ENCODE peak calls at places on chromosomes 5 and 9, in nine cellular contexts. Q is foreskin melanocyte; N is right atrium auricular region; P is posterior cingulate gyrus; L is tibial artery; W is stimulated activated naive CD8-positive, alpha-beta T cell treated with anti-CD3 and anti-CD28 coated beads, Interleukin-15, amount 100 ng/mL, for 72 hours; J is NCI-H1092 treated with DMSO at 0.1 percent for 48 hours; U is activated CD4-positive, alpha-beta T cell treated with anti-CD3 and anti-CD28 coated beads for 24 hours; O is C1 segment of cervical spinal cord. R is an unnamed sample.

GRCh38 chr5:36374275-36374862 is 72.7 kb upstream of the RANBP3L start:
- DNase-seq in Q (peak; percentile 5), N (no peak), P (no peak), L (peak; percentile 73), W (no peak), J (no peak), U (no peak), O (peak; percentile 24), R (no peak)

GRCh38 chr5:84816746-84817547 is 432.3 kb upstream of the EDIL3 start:
- DNase-seq in Q (no peak), N (no peak), P (no peak), L (no peak), W (no peak), J (no peak), U (no peak), O (no peak), R (no peak)

GRCh38 chr5:65070026-65070425 is 301.3 kb downstream of the CWC27 start:
- DNase-seq in Q (no peak), N (no peak), P (no peak), L (no peak), W (no peak), J (no peak), U (no peak), O (no peak), R (no peak)

GRCh38 chr5:132487841-132488555 is 2.6 kb downstream of the IRF1 start:
- DNase-seq in Q (no peak), N (peak; percentile 55), P (no peak), L (peak; percentile 51), W (no peak), J (no peak), U (no peak), O (no peak), R (no peak)

GRCh38 chr5:107123014-107123413 is 547.7 kb downstream of the EFNA5 start:
- DNase-seq in Q (no peak), N (no peak), P (no peak), L (no peak), W (no peak), J (no peak), U (no peak), O (no peak), R (no peak)

GRCh38 chr5:14081791-14082190 is 61.4 kb upstream of the TRIO start:
- DNase-seq in Q (peak; percentile 19), N (no peak), P (no peak), L (no peak), W (no peak), J (no peak), U (no peak), O (no peak), R (no peak)

GRCh38 chr9:137445275-137445807 is 4.2 kb upstream of the ENTPD8 start:
- DNase-seq in Q (peak; percentile 52), N (peak; percentile 89), P (peak; percentile 83), L (peak; percentile 88), W (peak; percentile 86), J (peak; percentile 69), U (peak; percentile 86), O (peak; percentile 53), R (peak; percentile 9)

GRCh38 chr9:6214451-6214850 is 1.2 kb upstream of the IL33 start:
- DNase-seq in Q (no peak), N (no peak), P (no peak), L (no peak), W (no peak), J (no peak), U (no peak), O (no peak), R (no peak)

GRCh38 chr5:8213701-8214240 is 344.8 kb downstream of the MTRR start:
- DNase-seq in Q (no peak), N (no peak), P (no peak), L (no peak), W (no peak), J (no peak), U (no peak), O (peak; percentile 14), R (no peak)

GRCh38 chr5:142910128-142910527 is 140.0 kb downstream of the ARHGAP26 start:
- DNase-seq in Q (no peak), N (no peak), P (no peak), L (no peak), W (no peak), J (no peak), U (no peak), O (no peak), R (no peak)

GRCh38 chr9:72065076-72065475 is 4.7 kb upstream of the C9orf57 start:
- DNase-seq in Q (no peak), N (no peak), P (no peak), L (no peak), W (no peak), J (no peak), U (no peak), O (no peak), R (no peak)

GRCh38 chr5:127785098-127785927 is 82.1 kb downstream of the CCDC192 start:
- DNase-seq in Q (peak; percentile 74), N (no peak), P (no peak), L (no peak), W (peak; percentile 45), J (no peak), U (no peak), O (no peak), R (no peak)

GRCh38 chr9:110077926-110078325 is 130.0 kb downstream of the C9orf152 start:
- DNase-seq in Q (no peak), N (no peak), P (no peak), L (no peak), W (no peak), J (no peak), U (no peak), O (no peak), R (no peak)

GRCh38 chr9:136546697-136547481 is 1.0 kb upstream of the NOTCH1 start:
- DNase-seq in Q (peak; percentile 37), N (peak; percentile 78), P (no peak), L (peak; percentile 96), W (peak; percentile 70), J (no peak), U (no peak), O (peak; percentile 80), R (peak; percentile 33)

GRCh38 chr9:74645007-74645639 is 148.0 kb downstream of the RORB start:
- DNase-seq in Q (peak; percentile 11), N (no peak), P (no peak), L (no peak), W (no peak), J (peak; percentile 42), U (no peak), O (no peak), R (no peak)

GRCh38 chr9:14882118-14882517 is 28.1 kb downstream of the FREM1 start:
- DNase-seq in Q (no peak), N (no peak), P (no peak), L (no peak), W (no peak), J (no peak), U (no peak), O (no peak), R (no peak)

GRCh38 chr5:56647109-56647863 is 168.1 kb upstream of the MAP3K1 start:
- DNase-seq in Q (no peak), N (no peak), P (no peak), L (no peak), W (no peak), J (no peak), U (no peak), O (no peak), R (no peak)

GRCh38 chr5:1724822-1725602 is 74.6 kb downstream of the MRPL36 start:
- DNase-seq in Q (no peak), N (peak; percentile 50), P (no peak), L (peak; percentile 50), W (no peak), J (no peak), U (no peak), O (no peak), R (no peak)

GRCh38 chr5:58259685-58260152 is 200.2 kb downstream of the PLK2 start:
- DNase-seq in Q (no peak), N (no peak), P (no peak), L (no peak), W (no peak), J (no peak), U (no peak), O (no peak), R (no peak)

GRCh38 chr5:132815454-132815853 is 2.4 kb downstream of the SOWAHA start:
- DNase-seq in Q (no peak), N (no peak), P (no peak), L (no peak), W (no peak), J (no peak), U (no peak), O (no peak), R (no peak)

GRCh38 chr5:141392429-141393198 is at the start of gene PCDHGA8:
- DNase-seq in Q (no peak), N (no peak), P (no peak), L (no peak), W (no peak), J (no peak), U (no peak), O (no peak), R (no peak)

GRCh38 chr9:113566011-113566711 is 102.6 kb downstream of the RGS3 start:
- DNase-seq in Q (no peak), N (no peak), P (no peak), L (peak; percentile 68), W (no peak), J (peak; percentile 61), U (no peak), O (no peak), R (no peak)

GRCh38 chr9:1759009-1759408 is 256.1 kb upstream of the SMARCA2 start:
- DNase-seq in Q (no peak), N (no peak), P (no peak), L (no peak), W (no peak), J (no peak), U (no peak), O (no peak), R (no peak)

GRCh38 chr5:137594717-137595116 is 95.6 kb upstream of the SPOCK1 start:
- DNase-seq in Q (no peak), N (no peak), P (no peak), L (no peak), W (no peak), J (no peak), U (no peak), O (no peak), R (no peak)

GRCh38 chr9:21031091-21031817 is at the start of gene HACD4:
- DNase-seq in Q (peak; percentile 14), N (no peak), P (peak; percentile 40), L (peak; percentile 80), W (peak; percentile 68), J (peak; percentile 46), U (peak; percentile 16), O (peak; percentile 60), R (no peak)

GRCh38 chr9:78439866-78440830 is 143.2 kb downstream of the PSAT1 start:
- DNase-seq in Q (no peak), N (no peak), P (no peak), L (no peak), W (no peak), J (no peak), U (no peak), O (no peak), R (no peak)

R was measured in caudate nucleus.